ENCODE peak calls at places on chromosomes 11 and 22, in four cellular contexts. P, V, E and O are unnamed samples.

GRCh38 chr11:71927813-71928738 is at the start of gene XNDC1N:
- DNase-seq in P (peak), V (no peak), E (peak), O (peak)

GRCh38 chr11:58788355-58789023 is 56.0 kb downstream of the GLYATL2 start:
- DNase-seq in P (peak), V (no peak), E (peak), O (peak)

GRCh38 chr22:20440637-20441591 is 3.3 kb upstream of the SCARF2 start:
- DNase-seq in P (no peak), V (no peak), E (no peak), O (no peak)

GRCh38 chr11:1943977-1944376 is 3.2 kb upstream of the MRPL23 start:
- DNase-seq in P (no peak), V (no peak), E (no peak), O (no peak)

GRCh38 chr11:117256573-117256972 is 24.1 kb downstream of the RNF214 start:
- DNase-seq in P (no peak), V (no peak), E (no peak), O (no peak)

GRCh38 chr11:6747097-6747662 is 24.6 kb downstream of the OR2AG2 start:
- DNase-seq in P (no peak), V (no peak), E (no peak), O (no peak)

GRCh38 chr22:38569181-38569971 is 607 bp downstream of the DMC1 start:
- DNase-seq in P (peak), V (no peak), E (peak), O (peak)

GRCh38 chr11:109845437-109845836 is 247.8 kb upstream of the ZC3H12C start:
- DNase-seq in P (no peak), V (no peak), E (no peak), O (no peak)

GRCh38 chr22:37897805-37898204 is 8.3 kb upstream of the MICALL1 start:
- DNase-seq in P (no peak), V (no peak), E (no peak), O (no peak)

GRCh38 chr11:1221848-1222311 is 986 bp upstream of the MUC5B start:
- DNase-seq in P (no peak), V (no peak), E (peak), O (peak)

GRCh38 chr11:133810766-133811165 is 34.5 kb downstream of the SPATA19 start:
- DNase-seq in P (no peak), V (no peak), E (no peak), O (no peak)

GRCh38 chr11:64120951-64121569 is 44.9 kb downstream of the MACROD1 start:
- DNase-seq in P (no peak), V (no peak), E (no peak), O (no peak)

GRCh38 chr22:21834869-21835268 is 32.6 kb downstream of the MAPK1 start:
- DNase-seq in P (no peak), V (no peak), E (no peak), O (no peak)

GRCh38 chr11:74546752-74547151 is 45.6 kb upstream of the POLD3 start:
- DNase-seq in P (no peak), V (no peak), E (no peak), O (no peak)
- TF ChIP-seq TEAD4 in P (no peak), V (no peak), E (no peak), O (no peak)

GRCh38 chr11:10222399-10222798 is 71.6 kb downstream of the SBF2 start:
- DNase-seq in P (no peak), V (no peak), E (no peak), O (no peak)

GRCh38 chr11:10221342-10221741 is 72.7 kb downstream of the SBF2 start:
- DNase-seq in P (no peak), V (no peak), E (no peak), O (no peak)

GRCh38 chr11:10225553-10225952 is 68.5 kb downstream of the SBF2 start:
- DNase-seq in P (no peak), V (no peak), E (no peak), O (no peak)
- TF ChIP-seq MAX in P (no peak), V (no peak), E (no peak), O (no peak)

DNA sequence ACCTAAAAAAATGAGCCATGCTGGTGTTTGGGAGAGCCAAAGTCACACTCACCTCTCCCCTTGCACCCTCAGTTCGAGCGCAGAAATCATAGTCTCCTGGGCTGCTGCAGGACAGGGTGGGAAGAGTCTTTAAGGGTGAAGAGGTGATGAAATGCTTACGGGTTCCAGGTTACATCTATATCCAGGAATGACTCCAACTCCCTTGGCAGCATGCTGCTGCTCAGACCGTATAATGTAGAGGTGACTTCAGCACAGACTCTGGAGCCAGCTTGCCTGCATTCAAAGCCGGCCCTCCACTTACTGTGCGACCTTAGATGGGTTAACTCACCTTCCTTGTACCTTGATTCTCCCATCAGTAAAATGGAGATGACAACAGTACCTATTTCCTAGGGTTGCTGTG is 17.3 kb upstream of the PKNOX2 start:
- DNase-seq in P (no peak), V (no peak), E (no peak), O (no peak)
- TF ChIP-seq TEAD4 in P (no peak), V (no peak), E (no peak), O (no peak)

GRCh38 chr22:49214976-49215375 is 612.7 kb downstream of the BRD1 start:
- DNase-seq in P (no peak), V (no peak), E (peak), O (no peak)

GRCh38 chr22:49212466-49212865 is 615.2 kb downstream of the BRD1 start:
- DNase-seq in P (no peak), V (no peak), E (peak), O (no peak)

GRCh38 chr22:49215840-49216239 is 611.8 kb downstream of the BRD1 start:
- DNase-seq in P (no peak), V (no peak), E (no peak), O (no peak)

GRCh38 chr22:49212002-49212401 is 615.7 kb downstream of the BRD1 start:
- DNase-seq in P (no peak), V (no peak), E (peak), O (no peak)

DNA sequence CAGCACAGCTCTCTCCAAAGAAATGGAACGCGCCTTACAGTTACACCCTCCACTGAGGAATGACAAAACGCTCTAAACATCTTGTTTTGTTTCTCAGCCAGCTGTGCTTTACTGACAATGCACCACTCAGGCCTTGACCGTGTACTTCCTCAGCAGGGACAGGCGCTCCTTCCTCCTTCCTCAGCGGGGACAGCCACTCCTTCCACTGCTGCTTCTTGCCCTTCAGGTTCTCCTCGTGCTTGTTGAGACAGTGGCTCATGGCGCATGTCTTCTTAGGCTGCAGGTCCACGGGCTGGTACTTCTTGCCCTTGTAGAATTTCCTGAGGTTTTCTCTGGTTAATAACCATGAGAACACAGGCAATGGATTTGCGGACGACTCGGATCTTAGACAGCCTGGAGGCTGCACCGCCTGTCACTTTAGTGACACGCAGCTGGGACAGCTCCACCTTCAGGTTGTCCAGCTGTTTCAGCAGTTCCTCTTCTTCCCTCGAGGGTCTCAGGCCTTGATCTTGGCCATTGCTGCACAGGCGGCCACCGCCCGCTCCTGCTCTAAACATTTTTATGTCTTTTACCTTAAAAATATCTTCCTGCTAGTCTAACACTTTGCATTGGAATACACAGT is 613.8 kb downstream of the BRD1 start:
- DNase-seq in P (no peak), V (no peak), E (peak), O (no peak)
- TF ChIP-seq MAX in P (no peak), V (no peak), E (no peak), O (no peak)

GRCh38 chr22:32533265-32534068 is 58.9 kb downstream of the FBXO7 start:
- DNase-seq in P (no peak), V (no peak), E (no peak), O (no peak)

GRCh38 chr22:32532819-32533128 is 58.2 kb downstream of the FBXO7 start:
- DNase-seq in P (no peak), V (no peak), E (no peak), O (no peak)

GRCh38 chr22:32536352-32536751 is 61.7 kb downstream of the FBXO7 start:
- DNase-seq in P (peak), V (no peak), E (no peak), O (no peak)

GRCh38 chr22:32535531-32536190 is 61.0 kb downstream of the FBXO7 start:
- DNase-seq in P (no peak), V (no peak), E (no peak), O (no peak)

DNA sequence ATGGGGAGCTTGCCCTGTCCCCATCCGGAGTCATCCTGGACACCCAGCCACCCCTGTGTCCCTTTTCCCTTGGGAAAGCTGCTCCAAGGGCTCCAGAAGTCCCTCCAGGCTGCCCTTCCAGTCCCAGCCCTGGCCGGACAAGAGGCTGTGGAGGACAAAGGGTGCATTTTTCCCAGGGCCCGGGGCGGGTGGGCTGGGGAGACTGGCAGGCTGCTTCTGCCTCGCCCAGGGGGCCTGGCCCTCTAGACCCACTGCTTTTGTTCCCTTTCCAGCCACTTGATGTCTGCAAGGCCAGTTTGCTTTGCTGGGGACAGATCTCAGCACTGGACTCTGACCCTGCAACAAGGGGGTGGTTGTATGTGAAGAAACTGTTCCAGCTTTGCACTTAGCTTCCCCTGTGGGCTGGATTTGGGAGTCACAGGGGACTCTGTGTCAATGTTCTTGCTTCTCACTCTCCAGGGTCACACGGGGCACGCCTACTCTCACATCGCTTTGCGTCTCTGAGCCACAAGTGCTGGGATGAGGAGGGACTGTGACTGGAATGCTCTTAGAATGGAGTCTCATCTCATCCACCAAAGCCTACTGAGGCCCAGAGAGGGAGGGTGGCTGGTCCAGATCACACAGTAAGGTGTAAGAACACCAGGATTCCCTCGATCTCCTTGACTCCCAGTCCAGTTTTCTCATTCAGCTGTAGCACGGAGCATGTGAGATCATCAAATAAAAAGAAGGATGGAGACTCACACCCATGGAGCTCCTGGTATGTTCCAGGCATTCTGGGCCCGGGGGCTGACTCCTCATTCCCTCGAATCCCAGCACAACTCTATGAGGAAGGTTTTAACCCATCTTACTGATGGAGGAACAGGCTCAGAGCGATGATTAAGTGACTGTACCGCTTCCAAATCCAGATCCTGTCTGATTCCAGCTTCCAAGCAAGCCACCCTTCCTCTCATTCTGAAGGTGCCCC is 59.9 kb downstream of the FBXO7 start:
- DNase-seq in P (no peak), V (no peak), E (no peak), O (no peak)
- TF ChIP-seq TEAD4 in P (no peak), V (no peak), E (no peak), O (no peak)

GRCh38 chr11:131645237-131645636 is 274.8 kb downstream of the NTM start:
- DNase-seq in P (no peak), V (no peak), E (no peak), O (no peak)
- TF ChIP-seq MAX in P (no peak), V (no peak), E (no peak), O (no peak)

GRCh38 chr11:8335683-8336082 is 72.0 kb upstream of the LMO1 start:
- DNase-seq in P (no peak), V (no peak), E (no peak), O (no peak)
- TF ChIP-seq TEAD4 in P (no peak), V (no peak), E (no peak), O (no peak)

GRCh38 chr11:104836711-104837110 is 61.5 kb downstream of the CASP12 start:
- DNase-seq in P (no peak), V (no peak), E (no peak), O (no peak)
- TF ChIP-seq MAX in P (no peak), V (no peak), E (no peak), O (no peak)

GRCh38 chr22:48880749-48881148 is 946.9 kb downstream of the BRD1 start:
- DNase-seq in P (no peak), V (no peak), E (no peak), O (no peak)
- TF ChIP-seq TEAD4 in P (no peak), V (no peak), E (no peak), O (no peak)

GRCh38 chr11:34618406-34618805 is 2.5 kb upstream of the EHF start:
- DNase-seq in P (no peak), V (no peak), E (no peak), O (no peak)
- TF ChIP-seq MAX in P (no peak), V (no peak), E (no peak), O (no peak)